ENCODE peak calls at places on chromosomes 13 and 19, in nine cellular contexts. O is astrocyte; K is AG04450; E is HFFc6; G is activated CD8-positive, alpha-beta T cell treated with anti-CD3 and anti-CD28 coated beads for 36 hours; C is GM10248; D is fibroblast of mammary gland; H is ovary; Q is neural crest cell. P is an unnamed sample.

GRCh38 chr13:26968431-26969335 is 202.9 kb downstream of the USP12 start:
- DNase-seq in E (no peak), O (no peak), H (no peak), D (peak), G (no peak), Q (no peak), K (no peak), C (no peak), P (no peak)

GRCh38 chr13:106129273-106129672 is 406.2 kb downstream of the EFNB2 start:
- DNase-seq in O (no peak), C (no peak), Q (no peak), E (no peak), H (no peak), D (no peak), K (no peak), G (no peak), P (no peak)

GRCh38 chr13:85509512-85509911 is 289.7 kb downstream of the SLITRK6 start:
- DNase-seq in Q (no peak), H (no peak), K (no peak), C (no peak), E (no peak), O (peak), G (no peak), D (peak), P (peak)

GRCh38 chr19:16897572-16898056 is 8.8 kb downstream of the F2RL3 start:
- DNase-seq in K (no peak), E (no peak), C (no peak), Q (no peak), G (no peak), D (peak), H (no peak), O (peak), P (peak)

GRCh38 chr13:28128030-28128429 is 10.3 kb upstream of the PAN3 start:
- DNase-seq in G (no peak), H (no peak), E (no peak), K (no peak), D (no peak), O (no peak), C (no peak), Q (no peak), P (no peak)

GRCh38 chr13:74423434-74423833 is 289.2 kb upstream of the KLF12 start:
- DNase-seq in Q (no peak), O (peak), D (no peak), H (no peak), G (no peak), E (no peak), K (no peak), C (no peak), P (peak)

GRCh38 chr19:5809053-5809452 is 4.2 kb downstream of the NRTN start:
- DNase-seq in D (no peak), O (no peak), C (no peak), K (no peak), E (no peak), G (no peak), Q (no peak), H (no peak), P (no peak)

GRCh38 chr19:19592690-19593089 is 25.8 kb downstream of the PBX4 start:
- DNase-seq in H (no peak), E (no peak), Q (no peak), G (no peak), K (no peak), C (no peak), O (no peak), D (no peak), P (no peak)

GRCh38 chr13:79490846-79491245 is 9.9 kb downstream of the NDFIP2 start:
- DNase-seq in H (no peak), D (no peak), Q (no peak), E (no peak), O (no peak), C (no peak), G (no peak), K (no peak), P (peak)

DNA sequence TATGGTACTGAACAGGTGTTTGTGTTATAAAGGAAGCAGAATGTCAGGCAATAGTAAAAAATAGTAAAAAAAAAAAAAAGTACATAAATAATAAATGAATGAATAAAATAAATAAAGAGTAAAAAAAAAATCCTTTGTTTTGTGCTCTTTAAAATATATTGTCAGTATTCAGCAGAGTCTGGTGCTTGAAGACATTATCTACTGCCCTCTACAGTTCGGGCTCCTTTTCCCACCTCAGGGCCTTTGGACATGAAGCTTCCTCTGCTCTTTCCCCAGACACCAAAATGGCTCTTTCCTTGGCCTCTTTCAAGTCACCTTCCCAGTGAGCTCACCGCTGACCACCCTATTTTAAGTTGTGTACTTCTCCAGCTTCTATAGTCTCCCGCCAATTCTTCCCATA is 137.5 kb downstream of the TNFRSF19 start:
- DNase-seq in E (peak), O (no peak), D (peak), G (peak), C (no peak), Q (no peak), K (no peak), H (no peak), P (peak)
- TF ChIP-seq CTCF in E (peak), O (peak), D (peak), G (no peak), C (peak), Q (peak), K (no peak), H (no peak), P (peak)

GRCh38 chr13:48068036-48068435 is 26.9 kb downstream of the MED4 start:
- DNase-seq in C (no peak), D (no peak), G (no peak), K (no peak), O (no peak), E (no peak), H (no peak), Q (no peak), P (no peak)
- TF ChIP-seq CTCF in C (no peak), D (no peak), G (no peak), K (no peak), O (no peak), E (peak), H (no peak), Q (peak), P (peak)

GRCh38 chr13:40780822-40781401 is 8.5 kb upstream of the SLC25A15 start:
- DNase-seq in C (no peak), O (no peak), Q (no peak), E (no peak), D (no peak), K (no peak), G (no peak), H (no peak), P (peak)
- TF ChIP-seq CTCF in C (no peak), O (no peak), Q (no peak), E (peak), D (no peak), K (peak), G (no peak), H (no peak), P (peak)

DNA sequence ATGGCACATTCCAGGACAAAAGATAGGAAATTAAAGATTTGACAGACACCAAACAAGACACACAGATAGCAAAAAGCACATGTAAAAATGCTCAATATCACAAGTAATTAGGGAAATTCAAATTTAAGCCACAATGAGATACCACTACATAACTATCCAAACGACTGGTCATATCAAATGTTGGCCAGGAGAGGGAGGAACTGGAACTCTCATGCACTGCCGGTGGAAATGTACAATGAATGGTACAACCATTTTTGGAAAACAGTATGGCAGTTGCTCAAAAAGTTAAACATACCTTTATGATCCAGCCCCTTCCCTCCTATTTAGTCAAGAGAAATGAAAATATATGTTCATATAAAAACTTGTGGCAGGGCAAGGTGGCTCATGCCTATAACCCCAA is 36.8 kb upstream of the CYP2S1 start:
- DNase-seq in C (no peak), D (no peak), E (no peak), K (no peak), Q (no peak), H (no peak), G (no peak), O (no peak), P (no peak)
- TF ChIP-seq CTCF in C (no peak), D (peak), E (peak), K (no peak), Q (peak), H (no peak), G (no peak), O (no peak), P (peak)

DNA sequence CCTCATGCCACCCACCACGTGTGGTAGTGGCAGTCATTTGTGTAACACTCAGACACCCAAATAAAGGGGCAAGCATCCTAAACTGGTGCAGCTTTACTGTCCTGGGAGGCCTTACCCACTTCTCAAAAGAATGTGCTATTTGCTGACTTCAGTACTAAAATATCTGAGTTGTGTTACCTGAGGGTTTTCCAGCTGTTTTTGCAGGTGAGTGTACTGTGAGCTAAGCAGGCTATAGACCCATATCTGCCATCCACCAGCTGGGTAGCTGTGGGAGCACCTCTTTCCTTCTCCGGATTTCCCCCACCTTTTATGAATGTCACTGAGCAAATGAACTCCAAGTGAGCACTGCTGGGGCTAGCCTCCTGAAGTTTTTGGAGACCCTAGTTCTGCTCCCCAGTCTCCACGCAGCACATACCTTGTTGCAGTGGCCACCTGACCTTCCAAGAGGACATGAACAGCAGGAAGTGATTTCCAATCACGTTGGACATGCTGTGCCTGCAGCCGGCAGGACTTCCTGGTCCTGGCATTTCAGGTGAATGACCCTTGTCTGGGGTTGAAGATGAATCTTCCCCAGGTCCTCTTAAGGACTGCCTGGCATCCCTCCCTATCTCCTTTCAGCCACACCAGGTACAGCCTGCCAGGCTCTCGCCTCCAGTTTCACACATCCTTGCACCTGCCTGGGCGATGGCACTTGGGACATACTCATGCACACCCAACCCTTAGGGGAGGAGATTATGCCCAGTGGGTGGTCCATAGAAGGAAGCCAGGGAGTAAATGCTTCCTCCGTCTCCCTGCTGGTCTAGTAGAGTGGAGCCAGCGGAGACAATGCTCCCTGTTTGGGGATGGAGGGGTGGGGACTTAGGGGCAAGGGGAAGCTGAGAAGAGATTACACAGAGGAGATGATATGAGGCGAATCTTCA is 109.5 kb upstream of the SPATA13 start:
- DNase-seq in C (no peak), G (no peak), H (no peak), K (no peak), D (no peak), O (no peak), E (no peak), Q (no peak), P (no peak)
- TF ChIP-seq CTCF in C (no peak), G (no peak), H (no peak), K (no peak), D (no peak), O (no peak), E (no peak), Q (no peak), P (no peak)

GRCh38 chr19:41921280-41922219 is 6.7 kb downstream of the ERFL start:
- DNase-seq in D (no peak), O (no peak), C (no peak), G (peak), Q (no peak), E (no peak), H (no peak), K (no peak), P (no peak)

GRCh38 chr19:41922585-41922984 is 5.7 kb downstream of the ERFL start:
- DNase-seq in O (no peak), K (no peak), G (no peak), C (no peak), D (no peak), H (no peak), Q (no peak), E (no peak), P (no peak)

GRCh38 chr19:41919948-41920712 is 8.1 kb downstream of the ERFL start:
- DNase-seq in C (no peak), G (no peak), Q (no peak), D (peak), E (no peak), O (no peak), H (no peak), K (no peak), P (no peak)

GRCh38 chr19:41922220-41922576 is 6.1 kb downstream of the ERFL start:
- DNase-seq in H (no peak), O (no peak), E (no peak), D (no peak), G (no peak), K (no peak), C (no peak), Q (no peak), P (no peak)

GRCh38 chr19:41920878-41921277 is 7.4 kb downstream of the ERFL start:
- DNase-seq in H (no peak), D (no peak), O (no peak), G (no peak), E (no peak), K (no peak), C (no peak), Q (no peak), P (no peak)
- TF ChIP-seq CTCF in H (no peak), D (no peak), O (no peak), G (no peak), E (no peak), K (no peak), C (peak), Q (no peak), P (no peak)

P was measured in choroid plexus epithelial cell.